ENCODE peak calls at places on chromosomes 1 and 21, in six cellular contexts. Z, I, W, B, D and U are unnamed samples.

GRCh38 chr1:46298387-46298786 is 5.0 kb downstream of the LRRC41 start:
- DNase-seq in D (no peak), W (no peak), Z (no peak), B (no peak), I (no peak), U (no peak)

GRCh38 chr1:152461544-152461943 is 47.5 kb upstream of the CRNN start:
- DNase-seq in Z (peak; percentile 39), D (peak; percentile 20), B (peak; percentile 33), W (peak; percentile 6), I (no peak), U (peak; percentile 25)

GRCh38 chr1:23657659-23658275 is 33.8 kb upstream of the RPL11 start:
- DNase-seq in Z (no peak), B (no peak), D (no peak), W (no peak), I (peak; percentile 54), U (no peak)

GRCh38 chr1:107682467-107682866 is 282.5 kb downstream of the VAV3 start:
- DNase-seq in I (no peak), B (no peak), W (no peak), Z (no peak), D (no peak), U (no peak)

GRCh38 chr1:2199042-2199810 is 4.7 kb upstream of the FAAP20 start:
- DNase-seq in B (peak; percentile 72), D (peak; percentile 72), W (peak; percentile 59), Z (peak; percentile 73), I (no peak), U (no peak)

GRCh38 chr1:3079381-3080093 is 10.5 kb downstream of the PRDM16 start:
- DNase-seq in W (no peak), D (no peak), I (no peak), Z (no peak), B (no peak), U (no peak)

GRCh38 chr1:154326546-154327465 is 1.5 kb downstream of the ATP8B2 start:
- DNase-seq in W (no peak), D (peak; percentile 85), I (no peak), B (no peak), Z (no peak), U (no peak)

GRCh38 chr1:34013958-34014737 is 150.3 kb downstream of the HMGB4 start:
- DNase-seq in I (peak; percentile 36), Z (no peak), D (no peak), B (no peak), W (no peak), U (no peak)

GRCh38 chr1:40825430-40825778 is 36.8 kb downstream of the CITED4 start:
- DNase-seq in Z (no peak), B (no peak), I (no peak), W (no peak), D (no peak), U (no peak)

GRCh38 chr1:244796719-244797406 is 38.6 kb upstream of the COX20 start:
- DNase-seq in I (peak; percentile 29), Z (peak; percentile 24), W (peak; percentile 6), B (no peak), D (peak; percentile 27), U (no peak)

GRCh38 chr21:44956356-44957046 is 16.7 kb downstream of the SLX9 start:
- DNase-seq in Z (no peak), B (no peak), W (no peak), D (no peak), I (no peak), U (no peak)